ENCODE peak calls at places on chromosomes 5 and 9, in four cellular contexts. Y is pancreas, X is neuronal stem cell, J is small intestine. K is an unnamed sample.

GRCh38 chr9:136052433-136052880 is 42.6 kb downstream of the NACC2 start:
- DNase-seq in J (peak; percentile 26), Y (no peak), X (no peak), K (no peak)

GRCh38 chr9:81621785-81622243 is 67.5 kb downstream of the TLE1 start:
- DNase-seq in X (peak; percentile 89), Y (no peak), J (no peak), K (no peak)

GRCh38 chr9:86407022-86407421 is 52.8 kb upstream of the TUT7 start:
- DNase-seq in J (peak; percentile 53), X (no peak), Y (peak; percentile 57), K (peak; percentile 59)

GRCh38 chr9:125843646-125844045 is 96.5 kb downstream of the PBX3 start:
- DNase-seq in Y (no peak), X (no peak), J (no peak), K (no peak)

GRCh38 chr9:127589955-127590370 is 22.1 kb upstream of the STXBP1 start:
- DNase-seq in Y (no peak), J (peak; percentile 77), X (peak; percentile 68), K (peak; percentile 50)

GRCh38 chr9:15249042-15249818 is 57.8 kb downstream of the TTC39B start:
- DNase-seq in J (no peak), X (no peak), Y (no peak), K (no peak)

GRCh38 chr5:61635271-61635670 is 303.2 kb downstream of the ZSWIM6 start:
- DNase-seq in X (no peak), Y (no peak), J (no peak), K (no peak)

GRCh38 chr9:130857864-130858730 is 23.0 kb downstream of the ABL1 start:
- DNase-seq in Y (no peak), X (no peak), J (no peak), K (no peak)

GRCh38 chr5:164341056-164341619 is 835.7 kb downstream of the MAT2B start:
- DNase-seq in J (no peak), X (no peak), Y (no peak), K (no peak)

GRCh38 chr9:2570615-2571479 is 50.7 kb upstream of the VLDLR start:
- DNase-seq in J (peak; percentile 82), X (no peak), Y (peak; percentile 86), K (peak; percentile 92)

GRCh38 chr5:10557747-10558295 is 6.0 kb upstream of the ANKRD33B start:
- DNase-seq in X (no peak), J (no peak), Y (peak; percentile 22), K (no peak)

GRCh38 chr5:132074091-132074771 is 642 bp downstream of the CSF2 start:
- DNase-seq in X (no peak), J (no peak), Y (no peak), K (no peak)

GRCh38 chr9:19404278-19405075 is 4.3 kb upstream of the ACER2 start:
- DNase-seq in Y (no peak), J (peak; percentile 76), X (no peak), K (no peak)

GRCh38 chr5:149345892-149346222 is 558 bp downstream of the GRPEL2 start:
- DNase-seq in X (no peak), Y (no peak), J (no peak), K (no peak)

GRCh38 chr9:138050472-138051330 is 173.1 kb downstream of the CACNA1B start:
- DNase-seq in X (no peak), J (no peak), Y (peak; percentile 28), K (no peak)

GRCh38 chr9:111866976-111867375 is 29.6 kb upstream of the UGCG start:
- DNase-seq in X (no peak), J (peak; percentile 37), Y (no peak), K (no peak)

GRCh38 chr9:133056533-133056932 is 5.2 kb upstream of the CEL start:
- DNase-seq in Y (peak; percentile 43), J (peak; percentile 86), X (no peak), K (no peak)

GRCh38 chr9:89252910-89253309 is 58.1 kb upstream of the CKS2 start:
- DNase-seq in Y (no peak), X (no peak), J (no peak), K (no peak)

GRCh38 chr5:66923922-66924321 is 272.7 kb downstream of the CD180 start:
- DNase-seq in X (no peak), Y (no peak), J (no peak), K (no peak)

GRCh38 chr9:12554636-12555035 is 138.5 kb upstream of the TYRP1 start:
- DNase-seq in Y (no peak), J (no peak), X (no peak), K (no peak)

GRCh38 chr9:136502196-136502595 is 19.4 kb upstream of the SEC16A start:
- DNase-seq in Y (no peak), X (no peak), J (no peak), K (no peak)

GRCh38 chr5:93723005-93723404 is 18.4 kb downstream of the POU5F2 start:
- DNase-seq in J (peak; percentile 73), X (no peak), Y (no peak), K (no peak)

GRCh38 chr5:58545912-58546311 is 37.0 kb upstream of the RAB3C start:
- DNase-seq in Y (no peak), X (no peak), J (no peak), K (no peak)

GRCh38 chr9:8961186-8961666 is 1161.6 kb upstream of the DMAC1 start:
- DNase-seq in X (no peak), J (peak; percentile 0), Y (no peak), K (peak; percentile 85)

GRCh38 chr5:16518606-16519005 is 53.0 kb upstream of the ZNF622 start:
- DNase-seq in J (no peak), X (no peak), Y (no peak), K (no peak)

GRCh38 chr5:16520806-16521205 is 55.2 kb upstream of the ZNF622 start:
- DNase-seq in J (peak; percentile 70), X (no peak), Y (no peak), K (no peak)

GRCh38 chr5:16519435-16519834 is 53.8 kb upstream of the ZNF622 start:
- DNase-seq in X (no peak), Y (no peak), J (no peak), K (no peak)

GRCh38 chr5:16522096-16522495 is 56.5 kb upstream of the ZNF622 start:
- DNase-seq in X (no peak), J (peak; percentile 94), Y (no peak), K (no peak)

GRCh38 chr5:16521561-16522090 is 56.0 kb upstream of the ZNF622 start:
- DNase-seq in Y (peak; percentile 63), X (no peak), J (peak; percentile 96), K (peak; percentile 75)
- H3K27ac ChIP-seq in Y (peak overlapping the region; percentile 87), X (no peak overlapping the region), J (peak overlapping the region; percentile 92), K (peak overlapping the region; percentile 98)

GRCh38 chr9:121269030-121269887 is 1.3 kb downstream of the GSN start:
- DNase-seq in X (no peak), J (peak; percentile 71), Y (no peak), K (no peak)

GRCh38 chr9:121268598-121269029 is 652 bp downstream of the GSN start:
- DNase-seq in X (no peak), J (peak; percentile 39), Y (no peak), K (no peak)

GRCh38 chr9:121267689-121268597 is at the start of gene GSN:
- DNase-seq in X (no peak), Y (peak; percentile 96), J (peak; percentile 72), K (peak; percentile 85)

GRCh38 chr9:121271368-121272351 is 3.7 kb downstream of the GSN start:
- DNase-seq in J (no peak), X (no peak), Y (no peak), K (no peak)

GRCh38 chr9:121269888-121270254 is 1.9 kb downstream of the GSN start:
- DNase-seq in J (no peak), X (no peak), Y (no peak), K (no peak)
- H3K4me1 ChIP-seq in J (peaks cover 5% of the 10 kb centered on the region), X (peaks cover 19% of the 10 kb centered on the region), Y (no peaks in the 10 kb centered on the region), K (no peaks in the 10 kb centered on the region)

DNA sequence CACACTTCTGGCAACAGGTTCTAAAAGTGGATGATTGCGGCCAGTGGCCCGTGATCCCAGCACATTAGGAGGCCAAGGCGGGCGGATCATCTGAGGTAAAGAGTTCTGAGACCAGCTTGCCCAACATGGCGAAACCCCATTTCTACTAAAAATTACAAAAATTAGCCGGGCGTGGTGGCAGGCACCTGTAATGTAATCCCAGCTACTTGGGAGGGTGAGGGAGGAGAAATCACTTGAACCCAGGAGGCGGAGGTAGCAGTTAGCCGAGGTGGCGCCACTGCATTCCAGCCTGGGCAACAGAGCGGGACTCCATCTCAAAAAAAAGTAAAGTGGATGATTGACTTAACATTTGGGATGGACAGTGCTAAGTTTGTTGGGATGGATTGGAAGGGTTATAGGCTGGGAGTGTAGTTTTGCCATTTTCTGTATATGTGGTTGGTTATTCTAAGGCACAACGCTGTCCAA is 3.4 kb downstream of the MATR3 start:
- DNase-seq in J (no peak), X (no peak), Y (no peak), K (no peak)
- H3K4me3 ChIP-seq in J (no peak overlapping the region), X (no peak overlapping the region), Y (no peak overlapping the region), K (no peak overlapping the region)

DNA sequence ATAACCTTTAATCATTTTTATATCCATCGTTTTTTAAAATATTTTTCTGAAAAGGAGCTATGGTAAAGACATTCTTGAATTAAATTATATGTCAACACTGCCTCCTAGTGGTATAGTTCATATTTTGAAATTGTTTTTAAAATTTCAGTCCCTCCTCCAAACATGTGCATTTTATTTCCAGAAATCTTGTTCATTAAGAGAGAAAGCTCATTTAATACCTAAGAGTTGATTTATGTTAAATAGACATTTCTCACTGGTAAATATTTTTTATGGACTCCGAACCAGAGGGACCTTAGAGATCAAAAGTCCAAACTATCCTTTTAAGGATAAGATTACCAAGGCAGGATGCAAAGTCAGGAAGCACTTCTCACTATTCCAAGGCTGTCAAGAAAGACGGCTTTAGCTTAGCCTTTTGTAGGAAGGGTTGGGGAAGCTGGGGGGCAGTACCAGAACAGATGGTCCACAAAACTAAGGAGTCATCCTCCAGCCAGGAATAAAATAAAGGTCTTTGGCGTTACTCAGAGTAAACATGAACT is 21.6 kb downstream of the BHMT start:
- DNase-seq in J (peak; percentile 37), X (peak; percentile 24), Y (no peak), K (no peak)
- H3K27ac ChIP-seq in J (peak overlapping the region; percentile 42), X (peak overlapping the region; percentile 60), Y (peak overlapping the region; percentile 31), K (no peak overlapping the region)

GRCh38 chr5:142913728-142914338 is 143.7 kb downstream of the ARHGAP26 start:
- DNase-seq in J (no peak), X (no peak), Y (no peak), K (no peak)
- H3K4me1 ChIP-seq in J (no peaks in the 10 kb centered on the region), X (no peaks in the 10 kb centered on the region), Y (peaks cover 6% of the 10 kb centered on the region), K (no peaks in the 10 kb centered on the region)

K was measured in right lobe of liver.